ENCODE peak calls at places on chromosomes 5 and 9, in six cellular contexts. D is OCI-LY7, I is coronary artery, L is tibial nerve, C is PC-3, V is breast epithelium. Y is an unnamed sample.

GRCh38 chr5:141691867-141692532 is 10.0 kb upstream of the ARAP3 start:
- DNase-seq in D (peak; percentile 81), I (peak; percentile 86), L (peak; percentile 83), C (peak; percentile 85), V (peak; percentile 88), Y (peak; percentile 91)

GRCh38 chr9:16150938-16151650 is 598.3 kb downstream of the CCDC171 start:
- DNase-seq in D (no peak), I (no peak), L (no peak), C (no peak), V (no peak), Y (no peak)

GRCh38 chr5:179802950-179803562 is 3.6 kb downstream of the MGAT4B start:
- DNase-seq in D (no peak), I (no peak), L (no peak), C (no peak), V (no peak), Y (no peak)

GRCh38 chr5:54988218-54988617 is 2.8 kb upstream of the ESM1 start:
- DNase-seq in D (no peak), I (no peak), L (no peak), C (no peak), V (no peak), Y (no peak)

GRCh38 chr9:99345936-99346335 is 123.9 kb downstream of the SEC61B start:
- DNase-seq in D (no peak), I (no peak), L (no peak), C (peak; percentile 74), V (no peak), Y (no peak)

GRCh38 chr5:1405539-1406530 is 39.4 kb downstream of the SLC6A3 start:
- DNase-seq in D (no peak), I (no peak), L (no peak), C (no peak), V (no peak), Y (peak; percentile 59)

GRCh38 chr5:54324651-54325271 is 14.4 kb upstream of the ARL15 start:
- DNase-seq in D (no peak), I (no peak), L (no peak), C (no peak), V (no peak), Y (no peak)

GRCh38 chr9:68416891-68417570 is 60.6 kb downstream of the PGM5 start:
- DNase-seq in D (peak; percentile 46), I (no peak), L (no peak), C (peak; percentile 49), V (no peak), Y (no peak)

GRCh38 chr5:174483411-174483810 is 241.0 kb upstream of the MSX2 start:
- DNase-seq in D (no peak), I (no peak), L (no peak), C (no peak), V (no peak), Y (no peak)

GRCh38 chr9:93509084-93509483 is 55.7 kb upstream of the FAM120AOS start:
- DNase-seq in D (no peak), I (no peak), L (no peak), C (no peak), V (no peak), Y (no peak)

GRCh38 chr9:93517331-93517730 is 59.1 kb upstream of the PHF2 start:
- DNase-seq in D (no peak), I (no peak), L (no peak), C (no peak), V (no peak), Y (no peak)

GRCh38 chr9:93508207-93508606 is 54.8 kb upstream of the FAM120AOS start:
- DNase-seq in D (no peak), I (no peak), L (no peak), C (no peak), V (no peak), Y (no peak)

GRCh38 chr9:93510041-93510440 is 56.7 kb upstream of the FAM120AOS start:
- DNase-seq in D (no peak), I (no peak), L (no peak), C (no peak), V (no peak), Y (no peak)

GRCh38 chr9:93513606-93514005 is 60.2 kb upstream of the FAM120AOS start:
- DNase-seq in D (no peak), I (no peak), L (no peak), C (no peak), V (no peak), Y (no peak)
- H3K27ac ChIP-seq in D (no peak overlapping the region), I (no peak overlapping the region), L (no peak overlapping the region), C (no peak overlapping the region), V (no peak overlapping the region), Y (no peak overlapping the region)

GRCh38 chr5:7813007-7813406 is 37.9 kb downstream of the CFAP90 start:
- DNase-seq in D (no peak), I (no peak), L (no peak), C (no peak), V (no peak), Y (no peak)

GRCh38 chr5:7813576-7813975 is 37.4 kb downstream of the CFAP90 start:
- DNase-seq in D (no peak), I (no peak), L (no peak), C (no peak), V (no peak), Y (no peak)

GRCh38 chr5:7814816-7815215 is 36.1 kb downstream of the CFAP90 start:
- DNase-seq in D (no peak), I (no peak), L (no peak), C (no peak), V (no peak), Y (peak; percentile 51)

GRCh38 chr5:7808998-7809397 is 41.9 kb downstream of the CFAP90 start:
- DNase-seq in D (no peak), I (no peak), L (no peak), C (no peak), V (no peak), Y (no peak)

DNA sequence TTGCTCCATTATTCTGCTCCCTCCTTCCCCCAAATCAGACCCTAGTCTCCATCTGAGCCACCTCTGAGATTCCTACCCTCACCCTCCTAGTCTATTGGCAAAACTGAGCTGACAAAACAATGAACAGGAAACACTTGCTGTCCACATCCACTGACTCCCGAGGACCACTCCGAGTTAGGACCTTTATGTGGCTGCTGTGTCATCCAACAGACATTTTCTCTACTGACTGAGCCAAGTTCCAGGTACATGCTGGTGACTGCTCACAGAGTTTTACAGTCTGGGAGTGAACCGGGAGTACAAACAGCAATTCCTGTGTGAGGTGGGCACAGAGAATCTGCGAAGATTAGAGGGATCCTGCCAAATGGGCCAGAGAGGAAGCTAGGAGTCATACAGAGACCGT is 39.2 kb downstream of the CFAP90 start:
- DNase-seq in D (no peak), I (no peak), L (no peak), C (no peak), V (no peak), Y (no peak)
- H3K27ac ChIP-seq in D (no peak overlapping the region), I (no peak overlapping the region), L (no peak overlapping the region), C (no peak overlapping the region), V (no peak overlapping the region), Y (no peak overlapping the region)

GRCh38 chr9:121371495-121371911 is 1.5 kb upstream of the STOM start:
- DNase-seq in D (no peak), I (no peak), L (no peak), C (no peak), V (no peak), Y (no peak)
- H3K27ac ChIP-seq in D (no peak overlapping the region), I (peak overlapping the region; percentile 98), L (peak overlapping the region; percentile 98), C (peak overlapping the region; percentile 87), V (peak overlapping the region; percentile 99), Y (peak overlapping the region; percentile 98)

DNA sequence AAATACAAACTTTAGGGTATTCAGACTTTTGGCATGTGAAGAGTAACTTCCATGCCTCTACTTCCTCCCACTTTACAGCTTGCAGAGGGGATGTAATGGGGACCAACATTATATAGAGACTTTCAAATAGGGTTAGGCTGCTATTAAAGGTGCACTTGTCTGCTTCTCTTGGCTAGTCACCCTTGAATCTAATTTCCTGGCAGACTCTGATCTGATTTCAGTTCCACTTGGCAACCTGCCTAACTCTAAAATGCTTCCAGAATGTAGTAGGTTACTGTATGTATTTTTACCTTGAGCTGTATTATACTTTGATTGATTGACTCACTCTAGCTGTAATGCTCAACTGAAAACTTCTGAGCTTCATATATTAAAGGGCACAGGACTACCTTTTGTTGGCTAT is 693.4 kb downstream of the KCTD16 start:
- DNase-seq in D (peak; percentile 80), I (no peak), L (no peak), C (no peak), V (no peak), Y (no peak)
- H3K27ac ChIP-seq in D (peak overlapping the region; percentile 84), I (no peak overlapping the region), L (no peak overlapping the region), C (no peak overlapping the region), V (no peak overlapping the region), Y (no peak overlapping the region)

DNA sequence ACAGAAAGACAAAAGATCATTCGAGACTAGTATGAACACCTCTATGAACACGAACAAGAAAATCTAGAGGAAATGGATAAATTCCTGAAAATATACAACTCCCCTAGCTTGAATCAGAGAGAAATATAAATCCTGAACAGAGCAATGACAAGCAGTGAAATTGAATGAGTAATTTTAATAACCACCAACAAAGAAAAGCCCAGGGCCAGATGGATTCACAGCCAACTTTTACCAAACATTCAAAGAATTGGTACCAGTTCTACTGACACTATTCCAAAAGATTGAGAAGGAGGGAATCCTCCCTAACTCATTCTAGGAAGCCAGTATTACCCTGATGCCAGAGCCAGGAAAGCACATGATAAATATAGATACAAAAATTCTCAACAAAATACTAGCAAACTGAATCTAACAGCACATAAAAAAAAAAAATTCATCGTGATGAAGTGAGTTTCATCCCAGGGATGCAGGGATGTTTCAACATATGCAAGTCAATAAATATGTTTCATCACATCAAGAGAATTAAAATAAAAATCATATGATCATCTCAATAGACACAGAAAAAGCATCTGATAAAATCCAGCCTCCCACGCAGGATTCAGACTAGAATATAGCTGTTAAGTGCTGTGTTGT is 25.2 kb upstream of the PTGER4 start:
- DNase-seq in D (no peak), I (no peak), L (no peak), C (no peak), V (no peak), Y (no peak)
- H3K27ac ChIP-seq in D (no peak overlapping the region), I (no peak overlapping the region), L (no peak overlapping the region), C (no peak overlapping the region), V (no peak overlapping the region), Y (no peak overlapping the region)

DNA sequence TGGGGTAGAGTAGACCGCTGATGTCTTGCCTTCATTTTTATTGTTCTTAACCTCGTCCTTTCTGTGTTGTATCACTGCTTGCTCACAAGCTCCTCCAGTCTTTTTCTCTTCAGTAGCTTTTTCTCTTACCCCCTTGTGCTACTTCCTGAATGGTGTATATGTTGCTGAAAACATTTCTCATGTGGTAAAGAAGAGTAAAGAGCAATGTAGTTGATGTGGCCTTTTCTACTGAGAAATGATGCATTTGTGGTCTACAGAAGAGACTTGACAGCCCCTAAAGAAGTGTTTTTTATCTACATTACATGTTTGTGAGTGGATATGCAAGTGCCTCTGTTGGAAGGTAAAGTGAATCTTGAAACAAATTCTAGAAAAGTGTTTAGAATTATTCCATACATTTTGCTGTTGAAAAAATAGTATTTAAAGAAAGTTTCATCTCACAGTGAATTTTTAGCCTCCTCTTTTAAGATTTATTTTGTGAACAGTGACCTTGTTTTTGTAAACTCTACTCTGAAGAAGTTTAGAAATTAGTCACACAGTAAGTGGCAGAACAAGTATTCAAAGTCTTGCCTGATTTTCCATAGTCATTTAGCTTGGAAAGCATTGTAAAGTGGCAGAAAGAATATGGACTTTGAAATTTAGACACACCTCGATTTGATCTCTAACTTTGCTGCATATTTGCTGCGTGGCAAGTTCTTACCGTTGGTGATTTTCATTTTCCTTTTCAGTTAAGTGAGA is 17.4 kb downstream of the CDC42SE2 start:
- DNase-seq in D (no peak), I (no peak), L (no peak), C (peak; percentile 52), V (no peak), Y (no peak)
- H3K27ac ChIP-seq in D (peak overlapping the region; percentile 1), I (no peak overlapping the region), L (peak overlapping the region; percentile 37), C (peak overlapping the region; percentile 0), V (peak overlapping the region; percentile 67), Y (peak overlapping the region; percentile 62)

GRCh38 chr9:109816490-109816889 is 36.5 kb downstream of the PALM2AKAP2 start:
- DNase-seq in D (no peak), I (no peak), L (peak; percentile 47), C (peak; percentile 94), V (no peak), Y (no peak)
- H3K27ac ChIP-seq in D (no peak overlapping the region), I (peak overlapping the region; percentile 67), L (peak overlapping the region; percentile 17), C (peak overlapping the region; percentile 65), V (peak overlapping the region; percentile 21), Y (no peak overlapping the region)

GRCh38 chr9:132630116-132630515 is 39.7 kb downstream of the DDX31 start:
- DNase-seq in D (no peak), I (no peak), L (no peak), C (no peak), V (no peak), Y (no peak)
- H3K27ac ChIP-seq in D (no peak overlapping the region), I (no peak overlapping the region), L (no peak overlapping the region), C (no peak overlapping the region), V (no peak overlapping the region), Y (no peak overlapping the region)

Y was measured in suprapubic skin.